ENCODE peak calls at places on chromosome 20, in five cellular contexts. One of them, this sample, is unnamed.

GRCh38 chr20:11849976-11850670 is 67.6 kb upstream of the BTBD3 start:
- DNase-seq in A549: no peak
- DNase-seq in brain microvascular endothelial cell: peak
- DNase-seq in colonic mucosa: no peak
- DNase-seq in WERI-Rb-1: peak
- DNase-seq in this sample: peak

GRCh38 chr20:32463642-32464400 is 105.7 kb downstream of the ASXL1 start:
- DNase-seq in WERI-Rb-1: no peak
- DNase-seq in A549: no peak
- DNase-seq in colonic mucosa: peak
- DNase-seq in brain microvascular endothelial cell: no peak
- DNase-seq in this sample: no peak

GRCh38 chr20:18279231-18279630 is 9.1 kb upstream of the ZNF133 start:
- DNase-seq in colonic mucosa: no peak
- DNase-seq in A549: no peak
- DNase-seq in WERI-Rb-1: no peak
- DNase-seq in brain microvascular endothelial cell: no peak
- DNase-seq in this sample: peak

GRCh38 chr20:32252189-32252588 is 25.3 kb upstream of the KIF3B start:
- DNase-seq in colonic mucosa: no peak
- DNase-seq in brain microvascular endothelial cell: no peak
- DNase-seq in WERI-Rb-1: no peak
- DNase-seq in A549: no peak
- DNase-seq in this sample: no peak

GRCh38 chr20:7159903-7160302 is 392.4 kb downstream of the BMP2 start:
- DNase-seq in brain microvascular endothelial cell: no peak
- DNase-seq in colonic mucosa: no peak
- DNase-seq in A549: no peak
- DNase-seq in WERI-Rb-1: no peak
- DNase-seq in this sample: peak

GRCh38 chr20:35329435-35330139 is 37.4 kb upstream of the FAM83C start:
- DNase-seq in A549: peak
- DNase-seq in brain microvascular endothelial cell: no peak
- DNase-seq in WERI-Rb-1: peak
- DNase-seq in colonic mucosa: peak
- DNase-seq in this sample: peak

GRCh38 chr20:32327087-32327681 is 30.9 kb upstream of the ASXL1 start:
- DNase-seq in brain microvascular endothelial cell: peak
- DNase-seq in A549: no peak
- DNase-seq in colonic mucosa: no peak
- DNase-seq in WERI-Rb-1: no peak
- DNase-seq in this sample: no peak

GRCh38 chr20:54221996-54222890 is 14.4 kb downstream of the PFDN4 start:
- DNase-seq in WERI-Rb-1: no peak
- DNase-seq in brain microvascular endothelial cell: no peak
- DNase-seq in A549: no peak
- DNase-seq in colonic mucosa: no peak
- DNase-seq in this sample: no peak

GRCh38 chr20:36974660-36975059 is 23.2 kb upstream of the SAMHD1 start:
- DNase-seq in colonic mucosa: no peak
- DNase-seq in brain microvascular endothelial cell: no peak
- DNase-seq in A549: no peak
- DNase-seq in WERI-Rb-1: no peak
- DNase-seq in this sample: no peak

GRCh38 chr20:60372282-60372681 is 414.1 kb downstream of the CDH26 start:
- DNase-seq in brain microvascular endothelial cell: no peak
- DNase-seq in A549: no peak
- DNase-seq in WERI-Rb-1: no peak
- DNase-seq in colonic mucosa: no peak
- DNase-seq in this sample: no peak

GRCh38 chr20:1946762-1947534 is 46.9 kb downstream of the PDYN start:
- DNase-seq in colonic mucosa: peak
- DNase-seq in A549: no peak
- DNase-seq in brain microvascular endothelial cell: no peak
- DNase-seq in WERI-Rb-1: no peak
- DNase-seq in this sample: no peak

GRCh38 chr20:38275815-38276550 is 15.4 kb upstream of the KIAA1755 start:
- DNase-seq in WERI-Rb-1: no peak
- DNase-seq in A549: no peak
- DNase-seq in brain microvascular endothelial cell: peak
- DNase-seq in colonic mucosa: no peak
- DNase-seq in this sample: peak

GRCh38 chr20:13333036-13333435 is 112.0 kb downstream of the ISM1 start:
- DNase-seq in A549: no peak
- DNase-seq in WERI-Rb-1: no peak
- DNase-seq in brain microvascular endothelial cell: no peak
- DNase-seq in colonic mucosa: no peak
- DNase-seq in this sample: no peak

GRCh38 chr20:23820493-23820892 is 6.0 kb downstream of the CST2 start:
- DNase-seq in colonic mucosa: no peak
- DNase-seq in WERI-Rb-1: no peak
- DNase-seq in brain microvascular endothelial cell: peak
- DNase-seq in A549: no peak
- DNase-seq in this sample: no peak

GRCh38 chr20:46485431-46485830 is 27.9 kb downstream of the ZNF334 start:
- DNase-seq in A549: no peak
- DNase-seq in brain microvascular endothelial cell: no peak
- DNase-seq in colonic mucosa: no peak
- DNase-seq in WERI-Rb-1: no peak
- DNase-seq in this sample: peak

GRCh38 chr20:51305316-51306052 is 237.0 kb downstream of the NFATC2 start:
- DNase-seq in colonic mucosa: no peak
- DNase-seq in WERI-Rb-1: no peak
- DNase-seq in A549: no peak
- DNase-seq in brain microvascular endothelial cell: no peak
- DNase-seq in this sample: no peak

GRCh38 chr20:5531318-5532081 is 214.7 kb upstream of the PROKR2 start:
- DNase-seq in brain microvascular endothelial cell: peak
- DNase-seq in A549: no peak
- DNase-seq in WERI-Rb-1: no peak
- DNase-seq in colonic mucosa: no peak
- DNase-seq in this sample: peak

GRCh38 chr20:17456226-17456625 is 75.0 kb downstream of the BFSP1 start:
- DNase-seq in WERI-Rb-1: no peak
- DNase-seq in brain microvascular endothelial cell: no peak
- DNase-seq in colonic mucosa: no peak
- DNase-seq in A549: no peak
- DNase-seq in this sample: no peak

GRCh38 chr20:51327251-51327841 is 215.2 kb downstream of the NFATC2 start:
- DNase-seq in WERI-Rb-1: no peak
- DNase-seq in brain microvascular endothelial cell: peak
- DNase-seq in A549: no peak
- DNase-seq in colonic mucosa: no peak
- DNase-seq in this sample: peak

GRCh38 chr20:48638546-48638945 is 189.3 kb downstream of the PREX1 start:
- DNase-seq in brain microvascular endothelial cell: peak
- DNase-seq in A549: no peak
- DNase-seq in colonic mucosa: no peak
- DNase-seq in WERI-Rb-1: no peak
- DNase-seq in this sample: peak

GRCh38 chr20:1660263-1660662 is 2.7 kb upstream of the SIRPG start:
- DNase-seq in WERI-Rb-1: no peak
- DNase-seq in brain microvascular endothelial cell: no peak
- DNase-seq in A549: no peak
- DNase-seq in colonic mucosa: no peak
- DNase-seq in this sample: no peak

GRCh38 chr20:409697-410559 is 1.8 kb downstream of the RBCK1 start:
- DNase-seq in brain microvascular endothelial cell: no peak
- DNase-seq in WERI-Rb-1: no peak
- DNase-seq in A549: no peak
- DNase-seq in colonic mucosa: peak
- DNase-seq in this sample: no peak

GRCh38 chr20:19095762-19096161 is 116.7 kb upstream of the SLC24A3 start:
- DNase-seq in A549: no peak
- DNase-seq in colonic mucosa: no peak
- DNase-seq in WERI-Rb-1: no peak
- DNase-seq in brain microvascular endothelial cell: no peak
- DNase-seq in this sample: no peak

GRCh38 chr20:32920066-32920465 is 61.3 kb downstream of the EFCAB8 start:
- DNase-seq in colonic mucosa: no peak
- DNase-seq in A549: no peak
- DNase-seq in brain microvascular endothelial cell: no peak
- DNase-seq in WERI-Rb-1: no peak
- DNase-seq in this sample: no peak

GRCh38 chr20:62900052-62900691 is 26.1 kb downstream of the DIDO1 start:
- DNase-seq in brain microvascular endothelial cell: peak
- DNase-seq in WERI-Rb-1: peak
- DNase-seq in colonic mucosa: peak
- DNase-seq in A549: peak
- DNase-seq in this sample: peak

GRCh38 chr20:62905536-62906117 is 20.7 kb downstream of the DIDO1 start:
- DNase-seq in colonic mucosa: no peak
- DNase-seq in brain microvascular endothelial cell: no peak
- DNase-seq in A549: no peak
- DNase-seq in WERI-Rb-1: no peak
- DNase-seq in this sample: no peak

GRCh38 chr20:62901891-62902290 is 24.4 kb downstream of the DIDO1 start:
- DNase-seq in colonic mucosa: no peak
- DNase-seq in brain microvascular endothelial cell: no peak
- DNase-seq in A549: no peak
- DNase-seq in WERI-Rb-1: no peak
- DNase-seq in this sample: no peak

GRCh38 chr20:62900692-62901584 is 25.4 kb downstream of the DIDO1 start:
- DNase-seq in colonic mucosa: peak
- DNase-seq in WERI-Rb-1: peak
- DNase-seq in brain microvascular endothelial cell: no peak
- DNase-seq in A549: peak
- DNase-seq in this sample: peak

GRCh38 chr20:62902926-62903615 is 23.2 kb downstream of the DIDO1 start:
- DNase-seq in WERI-Rb-1: no peak
- DNase-seq in colonic mucosa: no peak
- DNase-seq in brain microvascular endothelial cell: peak
- DNase-seq in A549: no peak
- DNase-seq in this sample: peak
- TF ChIP-seq CTCF in WERI-Rb-1: no peak
- TF ChIP-seq CTCF in colonic mucosa: no peak
- TF ChIP-seq CTCF in brain microvascular endothelial cell: no peak
- TF ChIP-seq CTCF in A549: no peak
- TF ChIP-seq CTCF in this sample: no peak

GRCh38 chr20:52340036-52340634 is 148.6 kb upstream of the ZFP64 start:
- DNase-seq in brain microvascular endothelial cell: no peak
- DNase-seq in A549: peak
- DNase-seq in colonic mucosa: no peak
- DNase-seq in WERI-Rb-1: no peak
- DNase-seq in this sample: no peak
- H3K27ac ChIP-seq in brain microvascular endothelial cell: no peak
- H3K27ac ChIP-seq in A549: no peak
- H3K27ac ChIP-seq in colonic mucosa: no peak
- H3K27ac ChIP-seq in WERI-Rb-1: no peak
- H3K27ac ChIP-seq in this sample: no peak

DNA sequence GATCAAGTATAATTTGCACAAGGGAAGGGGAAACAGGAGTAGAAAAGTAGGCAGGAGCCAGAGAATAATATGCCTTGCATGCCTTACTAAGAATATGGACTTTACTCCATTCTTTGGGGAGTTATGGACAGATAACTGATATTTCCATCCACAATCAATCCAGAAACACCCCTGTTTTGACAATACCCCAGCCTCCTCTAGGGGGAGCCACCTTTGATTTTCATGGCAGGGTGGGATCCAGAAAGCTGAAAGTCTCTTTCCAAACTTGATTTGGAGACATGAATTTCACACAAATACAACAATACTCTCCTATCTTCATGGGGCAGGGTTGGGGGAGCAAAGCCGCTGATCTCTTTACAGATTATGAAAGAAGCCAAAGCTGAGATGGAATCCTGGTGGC is 404.1 kb downstream of the FOXA2 start:
- DNase-seq in WERI-Rb-1: no peak
- DNase-seq in colonic mucosa: no peak
- DNase-seq in A549: peak
- DNase-seq in brain microvascular endothelial cell: no peak
- DNase-seq in this sample: no peak
- TF ChIP-seq CTCF in WERI-Rb-1: peak
- TF ChIP-seq CTCF in colonic mucosa: no peak
- TF ChIP-seq CTCF in A549: peak
- TF ChIP-seq CTCF in brain microvascular endothelial cell: no peak
- TF ChIP-seq CTCF in this sample: peak

DNA sequence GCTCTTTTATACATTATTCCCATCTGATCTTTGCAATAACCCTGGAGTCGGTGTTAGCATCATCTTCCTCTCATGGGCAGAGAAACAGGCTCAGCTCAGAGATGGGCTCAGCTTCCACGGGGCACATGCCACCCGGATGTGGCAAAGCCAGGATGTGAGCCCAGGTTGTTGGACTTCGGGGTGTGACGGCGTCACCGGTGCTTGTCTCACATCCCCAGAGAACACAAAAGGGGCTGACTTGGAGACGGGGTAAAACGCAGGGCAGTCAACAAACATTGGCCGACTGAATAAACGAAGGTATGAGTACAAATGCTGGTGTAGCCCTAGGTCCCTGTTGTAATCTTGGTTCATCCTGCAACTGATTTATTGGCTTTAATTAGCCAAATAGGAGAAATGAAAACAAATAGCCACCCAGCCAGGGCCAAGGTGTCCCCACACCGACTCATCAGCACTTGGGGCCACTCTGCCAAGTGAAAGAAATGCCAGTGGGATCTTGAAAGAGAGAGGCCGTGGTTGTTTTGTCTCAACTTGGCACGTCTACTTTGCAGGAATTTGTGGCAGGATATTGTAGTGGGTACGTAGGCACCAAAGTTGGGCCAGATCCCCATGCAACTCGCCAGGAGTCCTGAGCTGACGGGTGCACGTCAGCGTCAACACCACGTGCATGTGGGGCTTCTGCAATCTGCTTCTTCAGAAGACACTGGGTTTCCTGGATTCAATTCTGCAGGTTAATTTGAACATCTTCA is 42.8 kb downstream of the APCDD1L start:
- DNase-seq in colonic mucosa: no peak
- DNase-seq in WERI-Rb-1: no peak
- DNase-seq in brain microvascular endothelial cell: no peak
- DNase-seq in A549: no peak
- DNase-seq in this sample: no peak
- H3K27ac ChIP-seq in colonic mucosa: no peak
- H3K27ac ChIP-seq in WERI-Rb-1: no peak
- H3K27ac ChIP-seq in brain microvascular endothelial cell: no peak
- H3K27ac ChIP-seq in A549: no peak
- H3K27ac ChIP-seq in this sample: no peak

DNA sequence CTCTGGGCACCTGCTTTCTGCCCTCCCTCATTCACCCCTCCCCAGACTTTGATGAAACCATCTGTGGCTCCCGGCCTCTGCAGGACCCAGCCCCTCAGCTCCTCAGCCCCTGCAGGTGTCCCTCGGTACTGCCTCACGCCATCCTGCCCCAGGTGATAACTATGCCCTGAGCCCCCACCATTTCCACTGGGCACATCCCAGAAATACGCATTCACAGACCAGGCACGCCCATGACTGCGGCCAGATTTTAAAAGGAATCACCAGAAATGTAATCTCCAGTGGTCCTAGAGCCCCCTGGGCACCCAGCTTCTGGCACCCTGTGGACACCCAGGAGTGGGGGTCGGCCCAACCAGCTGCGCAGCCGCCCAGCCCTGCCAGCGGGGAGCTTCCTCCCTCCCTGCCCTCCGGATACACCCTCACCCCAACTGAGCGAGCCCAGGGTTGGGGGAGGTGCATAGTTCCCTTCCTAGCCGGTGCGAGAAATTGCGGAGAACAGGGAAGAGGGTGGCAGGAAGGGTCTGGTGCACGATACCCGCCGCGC is 585 bp upstream of the NTSR1 start:
- DNase-seq in A549: peak
- DNase-seq in colonic mucosa: no peak
- DNase-seq in WERI-Rb-1: peak
- DNase-seq in brain microvascular endothelial cell: no peak
- DNase-seq in this sample: no peak
- TF ChIP-seq CTCF in A549: no peak
- TF ChIP-seq CTCF in colonic mucosa: no peak
- TF ChIP-seq CTCF in WERI-Rb-1: peak
- TF ChIP-seq CTCF in brain microvascular endothelial cell: peak
- TF ChIP-seq CTCF in this sample: peak

GRCh38 chr20:50126662-50127061 is 13.7 kb upstream of the UBE2V1 start:
- DNase-seq in WERI-Rb-1: peak
- DNase-seq in colonic mucosa: peak
- DNase-seq in brain microvascular endothelial cell: no peak
- DNase-seq in A549: no peak
- DNase-seq in this sample: no peak
- H3K27ac ChIP-seq in WERI-Rb-1: no peak
- H3K27ac ChIP-seq in colonic mucosa: peak
- H3K27ac ChIP-seq in brain microvascular endothelial cell: no peak
- H3K27ac ChIP-seq in A549: peak
- H3K27ac ChIP-seq in this sample: no peak